ENCODE peak calls at places on chromosomes 12 and 14, in five cellular contexts. E is naive thymus-derived CD4-positive, alpha-beta T cell; N is Peyer's patch; D is endothelial cell of umbilical vein; T is body of pancreas. Y is an unnamed sample.

GRCh38 chr14:73238262-73238852 is 1.1 kb downstream of the PAPLN start:
- DNase-seq in E (no peak), N (no peak), D (peak; percentile 63), T (no peak), Y (peak; percentile 51)

GRCh38 chr14:93146119-93146518 is 30.4 kb upstream of the ITPK1 start:
- DNase-seq in E (no peak), N (no peak), D (no peak), T (no peak), Y (no peak)

GRCh38 chr12:34390846-34391700 is 368.8 kb downstream of the ALG10 start:
- DNase-seq in E (no peak), N (peak; percentile 19), D (no peak), T (no peak), Y (no peak)

GRCh38 chr14:59483360-59483759 is 848 bp downstream of the L3HYPDH start:
- DNase-seq in E (no peak), N (no peak), D (no peak), T (peak; percentile 16), Y (no peak)

GRCh38 chr14:50399251-50400032 is 2.8 kb upstream of the CDKL1 start:
- DNase-seq in E (no peak), N (peak; percentile 55), D (peak; percentile 33), T (peak; percentile 64), Y (peak; percentile 69)

GRCh38 chr12:46518184-46518583 is 145.6 kb upstream of the SLC38A2 start:
- DNase-seq in E (no peak), N (no peak), D (no peak), T (no peak), Y (no peak)

GRCh38 chr14:54676822-54677708 is 110.1 kb downstream of the SAMD4A start:
- DNase-seq in E (no peak), N (no peak), D (peak; percentile 96), T (no peak), Y (no peak)

GRCh38 chr14:75201087-75201486 is 24.7 kb upstream of the TMED10 start:
- DNase-seq in E (no peak), N (peak; percentile 54), D (no peak), T (peak; percentile 23), Y (no peak)

GRCh38 chr12:42473130-42473529 is 116.4 kb downstream of the PRICKLE1 start:
- DNase-seq in E (no peak), N (no peak), D (no peak), T (no peak), Y (no peak)

GRCh38 chr14:36510078-36510799 is 9.8 kb downstream of the NKX2-1 start:
- DNase-seq in E (no peak), N (no peak), D (no peak), T (no peak), Y (no peak)

GRCh38 chr14:76326918-76327689 is 48.8 kb upstream of the ESRRB start:
- DNase-seq in E (no peak), N (peak; percentile 30), D (no peak), T (no peak), Y (no peak)

GRCh38 chr12:91327889-91328288 is 145.3 kb upstream of the DCN start:
- DNase-seq in E (no peak), N (no peak), D (no peak), T (no peak), Y (no peak)

GRCh38 chr12:18436163-18436562 is 174.8 kb downstream of the PIK3C2G start:
- DNase-seq in E (no peak), N (no peak), D (no peak), T (no peak), Y (no peak)

GRCh38 chr12:118979763-118980406 is 1.5 kb upstream of the SRRM4 start:
- DNase-seq in E (no peak), N (peak; percentile 46), D (peak; percentile 29), T (peak; percentile 52), Y (peak; percentile 16)

GRCh38 chr12:80485222-80485987 is 41.4 kb downstream of the PTPRQ start:
- DNase-seq in E (no peak), N (no peak), D (no peak), T (no peak), Y (no peak)

GRCh38 chr12:56188786-56189335 is 422 bp downstream of the SMARCC2 start:
- DNase-seq in E (peak; percentile 35), N (no peak), D (peak; percentile 18), T (no peak), Y (peak; percentile 13)

GRCh38 chr14:35959835-35960234 is 133.7 kb downstream of the BRMS1L start:
- DNase-seq in E (no peak), N (no peak), D (no peak), T (no peak), Y (no peak)

GRCh38 chr12:49345840-49346658 is 639 bp upstream of the DNAJC22 start:
- DNase-seq in E (no peak), N (no peak), D (no peak), T (no peak), Y (no peak)

GRCh38 chr14:105367116-105368031 is 31.0 kb upstream of the TEX22 start:
- DNase-seq in E (no peak), N (no peak), D (no peak), T (no peak), Y (no peak)

GRCh38 chr14:105366386-105367074 is 31.8 kb upstream of the TEX22 start:
- DNase-seq in E (no peak), N (no peak), D (no peak), T (no peak), Y (no peak)

GRCh38 chr14:105365101-105365500 is 33.2 kb upstream of the TEX22 start:
- DNase-seq in E (no peak), N (no peak), D (no peak), T (no peak), Y (no peak)

GRCh38 chr14:105365681-105366080 is 32.7 kb upstream of the TEX22 start:
- DNase-seq in E (no peak), N (no peak), D (no peak), T (no peak), Y (no peak)

GRCh38 chr14:105364100-105364708 is 34.1 kb upstream of the TEX22 start:
- DNase-seq in E (peak; percentile 45), N (peak; percentile 57), D (no peak), T (no peak), Y (no peak)
- H3K4me1 ChIP-seq in E (peaks cover 7% of the 10 kb centered on the region), N (no peaks in the 10 kb centered on the region), D (no peaks in the 10 kb centered on the region), T (no peaks in the 10 kb centered on the region), Y (no peaks in the 10 kb centered on the region)

GRCh38 chr12:77062846-77063461 is 2.4 kb downstream of the E2F7 start:
- DNase-seq in E (no peak), N (peak; percentile 46), D (peak; percentile 70), T (no peak), Y (peak; percentile 9)

GRCh38 chr12:77060883-77061240 is 4.5 kb downstream of the E2F7 start:
- DNase-seq in E (no peak), N (no peak), D (no peak), T (no peak), Y (no peak)

GRCh38 chr12:77064891-77065360 is 443 bp downstream of the E2F7 start:
- DNase-seq in E (no peak), N (no peak), D (no peak), T (no peak), Y (no peak)

GRCh38 chr12:77060136-77060882 is 5.1 kb downstream of the E2F7 start:
- DNase-seq in E (no peak), N (no peak), D (no peak), T (no peak), Y (no peak)

GRCh38 chr12:77062396-77062795 is 3.0 kb downstream of the E2F7 start:
- DNase-seq in E (no peak), N (no peak), D (no peak), T (no peak), Y (no peak)
- H3K4me1 ChIP-seq in E (no peaks in the 10 kb centered on the region), N (no peaks in the 10 kb centered on the region), D (peaks cover 30% of the 10 kb centered on the region), T (peaks cover 7% of the 10 kb centered on the region), Y (no peaks in the 10 kb centered on the region)

DNA sequence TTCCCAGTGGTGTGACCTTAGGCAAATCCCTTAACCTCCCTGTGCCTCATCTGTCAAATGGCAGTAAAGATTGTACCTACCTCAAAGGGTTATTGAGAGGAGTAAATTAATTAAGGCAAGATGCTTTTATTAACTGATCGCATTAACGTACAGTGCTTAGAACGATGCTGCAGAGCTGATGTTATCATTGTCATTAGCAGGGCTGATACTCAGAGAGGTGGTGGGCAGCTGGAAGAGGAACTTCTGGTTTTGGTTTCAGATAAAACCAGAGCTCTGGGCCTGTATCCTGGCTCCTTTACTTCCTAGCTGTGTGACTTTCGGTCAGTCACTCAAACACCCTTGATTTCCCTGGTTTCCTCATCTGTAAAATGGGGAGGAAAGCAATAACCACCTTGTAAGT is 55.1 kb downstream of the CALM1 start:
- DNase-seq in E (no peak), N (no peak), D (no peak), T (no peak), Y (no peak)
- H3K4me1 ChIP-seq in E (no peaks in the 10 kb centered on the region), N (no peaks in the 10 kb centered on the region), D (peaks cover 3% of the 10 kb centered on the region), T (peaks cover 20% of the 10 kb centered on the region), Y (no peaks in the 10 kb centered on the region)

GRCh38 chr12:12812605-12813119 is 484 bp upstream of the DDX47 start:
- DNase-seq in E (no peak), N (no peak), D (no peak), T (no peak), Y (no peak)
- H3K4me1 ChIP-seq in E (peaks cover 33% of the 10 kb centered on the region), N (no peaks in the 10 kb centered on the region), D (peaks cover 28% of the 10 kb centered on the region), T (peaks cover 31% of the 10 kb centered on the region), Y (peaks cover 5% of the 10 kb centered on the region)

DNA sequence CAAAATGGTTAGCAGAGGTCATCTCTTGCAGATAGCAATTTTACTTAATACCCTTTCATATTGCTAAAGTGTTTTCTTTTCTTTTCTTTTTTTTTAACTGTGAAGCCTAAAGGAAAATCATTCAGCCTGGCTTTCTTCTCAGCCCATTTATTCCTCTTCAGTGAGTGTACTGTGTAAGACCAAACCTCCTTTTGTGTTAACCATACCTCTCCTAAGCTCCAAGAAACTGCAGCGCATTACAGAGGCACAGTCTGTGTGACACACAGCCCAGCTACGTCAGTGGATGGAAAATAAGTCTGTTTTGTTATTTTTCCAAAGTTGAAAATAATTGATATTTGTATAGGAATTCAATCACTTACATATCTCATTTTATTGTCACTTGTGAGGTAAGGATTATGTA is 21.7 kb downstream of the DCAF5 start:
- DNase-seq in E (no peak), N (no peak), D (no peak), T (no peak), Y (no peak)
- H3K4me1 ChIP-seq in E (peaks cover 16% of the 10 kb centered on the region), N (no peaks in the 10 kb centered on the region), D (peaks cover 16% of the 10 kb centered on the region), T (peaks cover 37% of the 10 kb centered on the region), Y (peaks cover 5% of the 10 kb centered on the region)

GRCh38 chr12:96195845-96196451 is 1.8 kb downstream of the ELK3 start:
- DNase-seq in E (no peak), N (no peak), D (peak; percentile 76), T (no peak), Y (no peak)

GRCh38 chr12:96198970-96199369 is 4.8 kb downstream of the ELK3 start:
- DNase-seq in E (peak; percentile 32), N (no peak), D (peak; percentile 68), T (no peak), Y (no peak)

GRCh38 chr12:96197503-96198272 is 3.5 kb downstream of the ELK3 start:
- DNase-seq in E (no peak), N (no peak), D (peak; percentile 92), T (no peak), Y (no peak)

GRCh38 chr12:96194901-96195844 is 998 bp downstream of the ELK3 start:
- DNase-seq in E (peak; percentile 71), N (peak; percentile 80), D (peak; percentile 83), T (peak; percentile 54), Y (peak; percentile 44)

DNA sequence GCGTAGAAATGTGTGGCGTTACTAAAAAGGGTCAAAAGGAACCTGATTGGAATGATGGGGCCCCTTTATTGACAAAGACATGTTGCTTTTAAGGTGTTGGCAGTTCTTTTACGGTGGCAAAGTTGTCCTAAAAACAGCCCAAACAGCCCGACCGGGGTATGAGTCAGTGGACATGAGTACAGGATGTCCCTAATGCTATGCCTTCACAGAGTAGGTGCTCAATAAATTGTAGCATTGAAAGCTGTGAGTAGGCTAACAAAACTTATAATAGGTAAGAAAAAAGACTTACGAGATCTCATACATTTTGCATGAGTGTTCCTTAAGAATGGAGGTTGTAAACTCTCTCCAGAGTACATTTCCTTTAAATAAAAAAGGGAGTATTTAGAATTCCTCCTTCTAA is 2.6 kb downstream of the ELK3 start:
- DNase-seq in E (no peak), N (no peak), D (peak; percentile 59), T (no peak), Y (no peak)
- H3K4me1 ChIP-seq in E (peaks cover 29% of the 10 kb centered on the region), N (peaks cover 5% of the 10 kb centered on the region), D (peaks cover 54% of the 10 kb centered on the region), T (peaks cover 9% of the 10 kb centered on the region), Y (no peaks in the 10 kb centered on the region)

Y was measured in prostate gland.